ENCODE peak calls at places on chromosomes 3 and 15, in five cellular contexts. P is IMR-90, G is neuronal stem cell, Y is trophoblast cell, F is H1. M is an unnamed sample. For H3K36me3, the result is how much of the 10 kb centered on the place peaks cover.

GRCh38 chr3:97232635-97233034 is 418.2 kb downstream of the EPHA6 start:
- DNase-seq in P (no peak), G (no peak), Y (peak), F (no peak), M (no peak)

GRCh38 chr3:107452436-107452835 is 70.3 kb upstream of the BBX start:
- DNase-seq in P (peak), G (no peak), Y (no peak), F (no peak), M (no peak)

GRCh38 chr3:101995371-101996046 is 146.2 kb downstream of the NFKBIZ start:
- DNase-seq in P (peak), G (no peak), Y (peak), F (no peak), M (no peak)

GRCh38 chr15:90561344-90562244 is 31.9 kb downstream of the CRTC3 start:
- DNase-seq in P (peak), G (no peak), Y (no peak), F (no peak), M (no peak)

GRCh38 chr15:56749982-56750381 is 16.7 kb upstream of the ZNF280D start:
- DNase-seq in P (peak), G (no peak), Y (no peak), F (no peak), M (no peak)

GRCh38 chr15:70098461-70099166 is 897 bp upstream of the TLE3 start:
- DNase-seq in P (no peak), G (peak), Y (peak), F (no peak), M (peak)

GRCh38 chr3:43095370-43095769 is 10.5 kb downstream of the POMGNT2 start:
- DNase-seq in P (no peak), G (no peak), Y (no peak), F (no peak), M (no peak)

GRCh38 chr3:57434041-57434440 is 110.1 kb downstream of the DNAH12 start:
- DNase-seq in P (peak), G (no peak), Y (peak), F (no peak), M (peak)

GRCh38 chr3:186314896-186315295 is 47.1 kb downstream of the DGKG start:
- DNase-seq in P (no peak), G (no peak), Y (no peak), F (no peak), M (no peak)

GRCh38 chr3:179196098-179196497 is 47.9 kb downstream of the PIK3CA start:
- DNase-seq in P (peak), G (no peak), Y (peak), F (no peak), M (no peak)

GRCh38 chr15:94877833-94878232 is 646.5 kb downstream of the MCTP2 start:
- DNase-seq in P (no peak), G (no peak), Y (peak), F (no peak), M (peak)

GRCh38 chr3:139286825-139287224 is 57.0 kb upstream of the MRPS22 start:
- DNase-seq in P (no peak), G (no peak), Y (no peak), F (no peak), M (no peak)

GRCh38 chr3:131109156-131109555 is 82.5 kb downstream of the NEK11 start:
- DNase-seq in P (no peak), G (no peak), Y (peak), F (no peak), M (peak)

GRCh38 chr3:197949191-197949766 is 711 bp upstream of the RPL35A start:
- DNase-seq in P (no peak), G (no peak), Y (no peak), F (no peak), M (peak)

GRCh38 chr3:188900421-188900941 is 271.3 kb upstream of the TPRG1 start:
- DNase-seq in P (peak), G (no peak), Y (peak), F (no peak), M (no peak)

GRCh38 chr3:167839460-167839859 is 103.9 kb downstream of the SERPINI1 start:
- DNase-seq in P (no peak), G (no peak), Y (no peak), F (no peak), M (no peak)

GRCh38 chr3:37823189-37823588 is 38.5 kb upstream of the CTDSPL start:
- DNase-seq in P (peak), G (no peak), Y (no peak), F (no peak), M (no peak)

GRCh38 chr3:187027531-187027936 is 97.2 kb downstream of the ST6GAL1 start:
- DNase-seq in P (no peak), G (no peak), Y (no peak), F (no peak), M (no peak)

GRCh38 chr3:143429628-143430514 is 310.3 kb downstream of the CHST2 start:
- DNase-seq in P (peak), G (no peak), Y (peak), F (no peak), M (peak)

GRCh38 chr3:121529308-121529707 is 16.5 kb downstream of the POLQ start:
- DNase-seq in P (peak), G (no peak), Y (peak), F (no peak), M (no peak)

GRCh38 chr3:149765762-149766334 is 13.6 kb upstream of the COMMD2 start:
- DNase-seq in P (peak), G (peak), Y (peak), F (no peak), M (peak)

GRCh38 chr3:133038731-133039398 is 674 bp downstream of the TMEM108 start:
- DNase-seq in P (no peak), G (peak), Y (peak), F (no peak), M (peak)

GRCh38 chr3:139491027-139491700 is 14.8 kb upstream of the RBP2 start:
- DNase-seq in P (no peak), G (no peak), Y (peak), F (no peak), M (peak)

GRCh38 chr3:13292371-13292770 is 127.8 kb downstream of the NUP210 start:
- DNase-seq in P (no peak), G (no peak), Y (no peak), F (no peak), M (no peak)

GRCh38 chr15:33581032-33581431 is 270.3 kb downstream of the RYR3 start:
- DNase-seq in P (peak), G (no peak), Y (peak), F (no peak), M (peak)

GRCh38 chr15:49538520-49538919 is 82.1 kb downstream of the FAM227B start:
- DNase-seq in P (no peak), G (no peak), Y (no peak), F (no peak), M (no peak)

GRCh38 chr3:185268194-185268809 is 14.5 kb upstream of the EHHADH start:
- DNase-seq in P (no peak), G (no peak), Y (peak), F (no peak), M (peak)

GRCh38 chr15:40046721-40047412 is 7.9 kb upstream of the SRP14 start:
- DNase-seq in P (peak), G (no peak), Y (peak), F (no peak), M (no peak)
- H2BK5ac ChIP-seq in P (peak), G (peak), Y (no peak), F (no peak), M (no peak)

GRCh38 chr3:134369231-134369741 is 5.0 kb downstream of the AMOTL2 start:
- DNase-seq in P (peak), G (no peak), Y (no peak), F (no peak), M (peak)
- H3K36me3 ChIP-seq in P (half or more), G (half or more), Y (half or more), F (under half), M (under half)

GRCh38 chr3:79167651-79168416 is 600.0 kb downstream of the ROBO1 start:
- DNase-seq in P (peak), G (no peak), Y (peak), F (no peak), M (peak)
- H4K8ac ChIP-seq in P (no peak), G (no peak), Y (no peak), F (no peak), M (no peak)

GRCh38 chr3:146246493-146246892 is 4.4 kb downstream of the PLSCR4 start:
- DNase-seq in P (no peak), G (no peak), Y (no peak), F (no peak), M (no peak)

GRCh38 chr3:146247906-146248305 is 3.0 kb downstream of the PLSCR4 start:
- DNase-seq in P (no peak), G (no peak), Y (no peak), F (no peak), M (no peak)

GRCh38 chr3:146250449-146251382 is at the start of gene PLSCR4:
- DNase-seq in P (peak), G (peak), Y (peak), F (no peak), M (peak)
- H2BK5ac ChIP-seq in P (peak), G (no peak), Y (no peak), F (no peak), M (no peak)

GRCh38 chr15:40736575-40736974 is 18.5 kb downstream of the RMDN3 start:
- DNase-seq in P (no peak), G (no peak), Y (no peak), F (no peak), M (no peak)
- H3K36me3 ChIP-seq in P (under half), G (half or more), Y (under half), F (under half), M (under half)

DNA sequence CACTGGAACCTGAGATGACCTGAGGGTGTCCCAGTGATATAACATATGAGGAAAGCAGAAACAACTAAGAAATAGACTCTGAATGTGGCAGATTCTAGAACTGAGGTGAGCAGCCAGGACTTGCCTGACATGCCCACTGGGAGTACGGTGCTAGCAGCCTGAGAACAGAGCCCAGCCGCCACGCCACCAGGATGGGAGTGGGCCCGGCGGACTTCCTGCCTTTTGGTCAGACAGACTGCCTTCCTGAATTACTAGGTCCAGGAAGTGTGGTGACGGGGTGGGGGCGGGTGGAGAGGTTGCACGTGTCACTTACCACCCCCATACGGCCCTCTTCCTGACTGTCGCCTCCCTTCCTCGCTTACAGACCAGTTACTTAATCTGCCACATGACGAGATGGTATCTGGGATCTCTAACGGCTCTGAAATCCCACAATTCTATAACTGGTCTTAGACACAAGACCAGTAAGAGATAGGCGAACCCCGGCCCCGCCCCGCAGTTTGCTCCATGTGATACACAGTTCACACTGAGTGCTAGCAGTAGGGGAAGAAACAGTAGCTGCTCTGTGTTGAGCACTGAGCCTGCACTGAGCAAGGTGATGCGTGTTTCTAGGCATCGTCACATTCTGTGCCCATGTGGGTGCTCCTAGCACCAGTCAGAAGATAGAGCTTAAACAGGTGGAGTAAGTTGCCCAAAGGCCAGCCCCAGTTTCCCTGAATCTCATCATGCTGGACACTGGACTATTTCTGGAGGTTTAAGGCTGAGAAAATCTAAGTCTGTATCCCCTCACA is 95.7 kb downstream of the CPN2 start:
- DNase-seq in P (no peak), G (no peak), Y (peak), F (no peak), M (peak)
- H4K8ac ChIP-seq in P (no peak), G (no peak), Y (no peak), F (no peak), M (no peak)

GRCh38 chr3:124276163-124276862 is 284.4 kb upstream of the ROPN1 start:
- DNase-seq in P (no peak), G (no peak), Y (no peak), F (no peak), M (no peak)

GRCh38 chr3:124275421-124275820 is 283.5 kb upstream of the ROPN1 start:
- DNase-seq in P (no peak), G (no peak), Y (no peak), F (no peak), M (no peak)

GRCh38 chr3:124273651-124274050 is 281.7 kb upstream of the ROPN1 start:
- DNase-seq in P (peak), G (no peak), Y (no peak), F (no peak), M (no peak)

GRCh38 chr3:124269619-124270018 is 277.7 kb upstream of the ROPN1 start:
- DNase-seq in P (no peak), G (no peak), Y (no peak), F (no peak), M (peak)

DNA sequence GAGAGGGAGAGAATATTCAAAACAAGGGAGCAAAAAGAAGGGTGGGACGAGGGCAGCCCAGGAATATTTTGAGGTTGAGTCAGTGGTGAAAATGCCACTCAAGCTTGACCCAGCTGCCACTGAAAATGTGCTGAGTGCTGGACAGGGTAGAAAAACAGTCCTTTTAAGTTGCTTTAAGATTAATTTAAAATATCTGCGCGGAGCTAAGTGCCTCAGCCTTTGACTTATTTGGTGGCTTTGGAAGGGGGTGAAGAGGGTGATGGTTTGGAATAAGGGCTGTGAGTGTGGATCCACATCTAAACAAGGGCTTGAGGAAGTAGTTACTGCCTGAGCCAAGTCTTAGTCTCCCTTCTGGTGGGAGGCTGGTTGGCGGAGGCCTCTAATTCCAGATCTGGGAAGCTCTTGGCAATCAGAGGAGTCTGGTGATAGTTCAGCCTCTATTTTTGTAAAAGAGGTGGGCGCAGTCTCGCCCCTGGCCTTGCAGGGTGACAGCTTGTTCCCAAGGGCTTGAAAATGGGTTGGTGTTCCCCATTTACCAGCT is 280.8 kb upstream of the ROPN1 start:
- DNase-seq in P (peak), G (no peak), Y (no peak), F (no peak), M (no peak)
- H2BK5ac ChIP-seq in P (no peak), G (no peak), Y (no peak), F (no peak), M (no peak)

M was measured in mesendoderm.